ENCODE peak calls at places on chromosomes 4 and X, in four cellular contexts. M, E, I and R are unnamed samples.
A peak's percentile ranks its signal among the peaks of the same experiment; 100 is the strongest.

GRCh38 chr4:144355809-144356757 is 215.6 kb upstream of the GYPA start:
- DNase-seq in I (peak; percentile 53), M (peak; percentile 6), E (peak; percentile 99), R (peak; percentile 27)

GRCh38 chrX:3582421-3582820 is 131.0 kb downstream of the PRKX start:
- DNase-seq in E (no peak), M (no peak), I (no peak), R (no peak)

GRCh38 chr4:173399016-173399415 is at the start of gene SCRG1:
- DNase-seq in E (no peak), I (peak; percentile 21), M (no peak), R (no peak)

GRCh38 chrX:100410083-100410590 is at the start of gene PCDH19:
- DNase-seq in E (peak; percentile 61), M (peak; percentile 36), I (peak; percentile 71), R (peak; percentile 15)

GRCh38 chrX:34653811-34654210 is 3.3 kb downstream of the TMEM47 start:
- DNase-seq in E (peak; percentile 12), M (no peak), I (no peak), R (no peak)

GRCh38 chrX:16870861-16871584 is 861 bp upstream of the RBBP7 start:
- DNase-seq in E (no peak), M (no peak), I (peak; percentile 47), R (no peak)

GRCh38 chrX:72031118-72031517 is 100.6 kb downstream of the RTL5 start:
- DNase-seq in E (no peak), M (no peak), I (no peak), R (no peak)

GRCh38 chrX:27555514-27555913 is 34.6 kb upstream of the DCAF8L2 start:
- DNase-seq in E (peak; percentile 58), M (no peak), I (no peak), R (peak; percentile 2)

GRCh38 chrX:17496407-17496806 is 121.4 kb downstream of the NHS start:
- DNase-seq in I (no peak), M (no peak), E (no peak), R (no peak)

GRCh38 chr4:122328893-122329292 is 49.9 kb upstream of the ADAD1 start:
- DNase-seq in E (no peak), I (no peak), M (no peak), R (no peak)

GRCh38 chr4:122331195-122331594 is 47.6 kb upstream of the ADAD1 start:
- DNase-seq in E (no peak), I (no peak), M (no peak), R (no peak)

GRCh38 chr4:122329876-122330595 is 48.8 kb upstream of the ADAD1 start:
- DNase-seq in M (no peak), E (peak; percentile 50), I (no peak), R (no peak)

GRCh38 chr4:122326908-122327307 is 51.9 kb upstream of the ADAD1 start:
- DNase-seq in M (no peak), E (no peak), I (no peak), R (no peak)
- TF ChIP-seq CTCF in M (no peak), E (no peak), I (no peak), R (no peak)

GRCh38 chrX:87338510-87338909 is 179.1 kb upstream of the KLHL4 start:
- DNase-seq in E (peak; percentile 53), M (no peak), I (no peak), R (no peak)
- TF ChIP-seq CTCF in E (peak; percentile 39), M (no peak), I (no peak), R (peak; percentile 4)

GRCh38 chr4:185213829-185214228 is 4.4 kb downstream of the SNX25 start:
- DNase-seq in I (no peak), E (no peak), M (peak; percentile 75), R (peak; percentile 75)
- TF ChIP-seq CTCF in I (no peak), E (no peak), M (no peak), R (no peak)

GRCh38 chr4:53499791-53500190 is 91.5 kb downstream of the LNX1 start:
- DNase-seq in M (no peak), I (no peak), E (no peak), R (no peak)
- TF ChIP-seq CTCF in M (no peak), I (no peak), E (no peak), R (no peak)

DNA sequence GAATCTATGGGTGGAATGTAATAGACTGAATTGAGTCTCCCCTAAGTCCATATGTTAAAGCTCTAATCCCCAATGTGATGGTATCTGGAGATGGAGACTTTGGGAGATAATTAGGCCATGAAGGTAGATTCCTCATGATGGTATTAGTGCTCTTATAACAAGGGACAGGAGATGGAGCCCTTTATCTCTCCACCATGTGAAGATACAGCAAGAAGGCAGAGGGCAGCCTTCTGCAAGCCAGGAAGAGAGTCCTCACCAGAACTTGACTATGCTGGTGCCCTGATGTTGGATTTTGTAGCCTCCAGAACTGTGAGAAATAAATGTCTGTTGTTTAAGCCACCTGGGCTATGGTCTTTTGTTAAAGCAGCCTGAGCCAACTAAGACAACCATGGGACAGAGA is 76.4 kb upstream of the F8A3 start:
- DNase-seq in M (no peak), I (no peak), E (peak; percentile 10), R (no peak)
- TF ChIP-seq CTCF in M (no peak), I (no peak), E (peak; percentile 21), R (peak; percentile 12)

DNA sequence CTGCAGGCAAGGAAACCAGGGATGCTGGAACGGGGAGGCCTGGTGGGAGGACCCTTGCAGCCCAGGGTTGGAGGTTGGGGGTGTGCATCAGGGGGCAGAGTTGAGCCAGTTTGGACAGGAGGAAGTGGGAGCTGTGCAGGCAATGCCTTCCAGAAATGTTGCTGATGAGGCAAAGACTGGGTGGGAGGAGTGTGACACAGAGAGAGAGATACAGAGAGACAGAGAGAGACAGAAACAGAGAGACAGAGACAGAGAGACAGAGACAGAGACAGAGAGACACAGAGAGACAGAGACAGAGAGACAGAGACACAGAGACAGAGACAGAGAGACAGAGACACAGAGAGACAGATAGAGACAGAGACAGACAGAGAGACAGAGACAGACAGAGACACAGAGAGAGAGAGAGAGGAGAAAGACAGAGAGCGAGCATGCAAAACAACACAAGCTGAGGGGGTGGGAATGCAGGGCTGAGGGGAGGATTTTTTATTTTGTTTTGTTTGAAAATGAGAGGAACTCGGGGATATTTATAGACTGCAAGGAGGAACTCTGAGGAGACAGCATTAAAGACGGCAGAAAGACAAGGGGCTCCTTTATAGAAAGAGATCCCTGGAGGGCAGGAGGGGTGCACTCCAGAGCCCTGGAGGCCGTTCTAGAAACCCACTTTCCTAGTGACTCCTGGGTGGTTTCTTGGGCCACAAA is 1.9 kb upstream of the HAUS3 start:
- DNase-seq in I (peak; percentile 29), E (peak; percentile 58), M (peak; percentile 23), R (peak; percentile 48)
- TF ChIP-seq CTCF in I (no peak), E (peak; percentile 46), M (peak; percentile 12), R (peak; percentile 20)

DNA sequence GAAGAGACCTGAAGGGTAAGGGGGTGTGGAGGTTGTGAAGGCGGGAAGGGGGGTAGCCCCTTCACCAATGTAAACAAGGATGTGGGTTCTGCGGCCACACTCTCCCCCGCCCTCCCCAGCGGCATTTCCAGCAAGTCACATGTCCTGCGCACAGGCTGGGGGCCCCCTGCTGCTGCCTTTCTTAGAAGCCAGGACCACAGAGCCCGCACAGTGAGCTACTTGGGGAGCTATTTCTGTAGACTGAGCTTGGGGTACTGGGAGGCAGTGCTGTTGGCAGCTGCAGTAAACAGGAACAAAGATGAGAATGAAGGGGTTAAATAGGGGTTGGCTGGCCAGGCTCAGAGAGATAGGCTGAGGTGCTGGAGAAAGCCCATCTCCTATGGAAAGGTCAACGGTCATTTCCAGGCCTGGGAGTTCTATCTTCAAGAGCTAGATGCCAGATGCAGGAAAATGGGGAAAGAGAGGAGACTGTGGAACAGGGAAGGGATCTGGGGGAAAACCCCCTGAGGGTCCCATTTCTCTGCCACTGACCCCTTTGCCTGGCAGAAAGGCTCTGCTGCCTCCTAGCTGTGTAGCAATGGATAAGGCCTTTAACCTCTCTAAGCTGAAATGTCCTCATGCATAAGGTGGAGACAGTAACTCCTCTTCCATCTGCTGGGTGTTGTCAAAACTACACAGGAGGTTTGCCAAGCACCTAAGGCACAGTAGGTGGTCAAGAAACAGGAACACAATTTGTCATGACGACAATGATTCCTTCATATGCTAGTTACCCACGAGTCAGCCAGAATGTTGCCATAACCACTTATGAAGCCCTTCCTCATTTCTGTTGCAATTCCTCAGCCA is 18.5 kb upstream of the PIM2 start:
- DNase-seq in M (peak; percentile 86), I (peak; percentile 47), E (peak; percentile 89), R (peak; percentile 70)
- TF ChIP-seq CTCF in M (peak; percentile 67), I (no peak), E (peak; percentile 46), R (peak; percentile 28)

GRCh38 chr4:146243141-146243882 is 29.0 kb downstream of the REELD1 start:
- DNase-seq in M (peak; percentile 52), I (peak; percentile 84), E (no peak), R (peak; percentile 87)
- TF ChIP-seq CTCF in M (peak; percentile 55), I (peak; percentile 86), E (peak; percentile 46), R (peak; percentile 92)

DNA sequence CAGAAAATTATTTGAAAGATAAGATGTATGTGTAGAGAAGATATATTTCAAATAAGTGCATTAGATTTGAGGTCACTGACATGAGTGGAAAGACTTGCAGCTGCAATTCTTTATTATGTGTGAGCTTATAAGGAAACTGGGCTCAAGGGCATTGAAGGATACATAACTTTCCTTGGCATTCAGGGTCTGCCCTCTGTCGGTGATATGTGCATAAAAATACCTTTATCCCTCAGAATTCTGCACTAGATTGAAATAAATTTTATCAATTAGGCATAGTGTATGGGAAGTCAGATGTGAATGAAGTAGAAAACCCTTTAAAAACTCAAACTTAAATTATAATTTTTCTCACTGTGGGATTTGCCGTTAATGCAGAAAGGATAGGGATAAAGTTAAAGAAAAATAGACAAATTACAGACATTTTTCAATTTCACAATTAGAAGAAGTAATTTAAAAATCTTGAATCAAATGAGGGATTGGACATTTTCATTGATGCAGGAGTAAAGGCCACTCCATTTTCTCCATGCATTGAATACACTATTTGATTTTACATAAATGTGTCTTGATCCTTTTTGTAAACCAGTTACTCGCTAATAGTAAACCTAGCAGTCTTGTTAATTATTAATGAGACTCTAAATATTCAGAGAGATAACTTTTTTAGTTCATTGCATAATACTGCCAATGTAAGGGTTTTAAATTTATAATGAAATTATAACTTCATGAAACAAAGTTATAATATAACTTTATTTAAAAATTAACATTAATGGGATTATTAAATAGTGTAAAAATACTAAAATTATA is 21.0 kb upstream of the ETNPPL start:
- DNase-seq in E (peak; percentile 39), I (no peak), M (no peak), R (no peak)
- TF ChIP-seq CTCF in E (peak; percentile 43), I (no peak), M (no peak), R (no peak)

GRCh38 chr4:89492476-89493110 is 185.0 kb upstream of the GPRIN3 start:
- DNase-seq in E (peak; percentile 89), M (no peak), I (no peak), R (no peak)
- TF ChIP-seq CTCF in E (no peak), M (no peak), I (no peak), R (no peak)